ENCODE peak calls at places on chromosomes 6 and 20, in five cellular contexts. B is left ventricle myocardium inferior; K is transverse colon; D is activated T-helper 1 cell treated with anti-CD3 and anti-CD28 coated beads, Interleukin-2, amount 50 U/mL, for 16 hours; J is effector memory CD8-positive, alpha-beta T cell. T is an unnamed sample.

GRCh38 chr20:59749293-59749680 is 144.9 kb downstream of the PHACTR3 start:
- DNase-seq in B (no peak), K (no peak), J (no peak), D (no peak), T (no peak)

GRCh38 chr6:144332177-144332576 is 47.0 kb downstream of the UTRN start:
- DNase-seq in B (no peak), K (no peak), D (no peak), J (no peak), T (no peak)

GRCh38 chr6:169073311-169073710 is 180.3 kb downstream of the THBS2 start:
- DNase-seq in D (no peak), K (no peak), J (no peak), B (no peak), T (no peak)

GRCh38 chr20:62711703-62712101 is 3.1 kb downstream of the NTSR1 start:
- DNase-seq in D (no peak), B (no peak), K (peak), J (no peak), T (no peak)

GRCh38 chr6:119443993-119444641 is 94.6 kb upstream of the MAN1A1 start:
- DNase-seq in D (no peak), B (no peak), K (no peak), J (no peak), T (no peak)

GRCh38 chr6:26327450-26328264 is 37.3 kb upstream of the BTN3A2 start:
- DNase-seq in D (no peak), K (peak), J (peak), B (no peak), T (peak)

GRCh38 chr20:25336561-25337422 is 53.8 kb downstream of the ABHD12 start:
- DNase-seq in B (no peak), D (no peak), K (no peak), J (no peak), T (no peak)

GRCh38 chr20:25139061-25139705 is 56.3 kb upstream of the ENTPD6 start:
- DNase-seq in B (no peak), J (no peak), D (no peak), K (no peak), T (no peak)

GRCh38 chr6:112372213-112372806 is 25.2 kb downstream of the RFPL4B start:
- DNase-seq in B (no peak), K (no peak), D (no peak), J (no peak), T (no peak)

GRCh38 chr20:9306521-9306920 is 207.9 kb upstream of the LAMP5 start:
- DNase-seq in J (no peak), D (no peak), B (no peak), K (no peak), T (no peak)

GRCh38 chr6:7047966-7048365 is 59.8 kb upstream of the RREB1 start:
- DNase-seq in J (no peak), K (no peak), D (no peak), B (no peak), T (no peak)

GRCh38 chr6:156703719-156704118 is 73.5 kb upstream of the ARID1B start:
- DNase-seq in B (no peak), D (no peak), K (no peak), J (no peak), T (no peak)

GRCh38 chr6:135535989-135536414 is 38.5 kb upstream of the AHI1 start:
- DNase-seq in B (no peak), J (peak), K (no peak), D (no peak), T (peak)

GRCh38 chr6:144647971-144648651 is 363.0 kb downstream of the UTRN start:
- DNase-seq in D (no peak), K (no peak), B (no peak), J (no peak), T (no peak)

GRCh38 chr20:717817-718216 is 42.2 kb upstream of the SCRT2 start:
- DNase-seq in D (no peak), K (no peak), J (no peak), B (no peak), T (no peak)

GRCh38 chr6:3603443-3604130 is 146.7 kb upstream of the SLC22A23 start:
- DNase-seq in D (no peak), K (no peak), B (no peak), J (no peak), T (no peak)

GRCh38 chr6:20948531-20948930 is 414.3 kb downstream of the CDKAL1 start:
- DNase-seq in J (no peak), B (no peak), D (no peak), K (no peak), T (no peak)

GRCh38 chr20:64107736-64108457 is 532 bp upstream of the NPBWR2 start:
- DNase-seq in J (no peak), D (no peak), K (peak), B (peak), T (no peak)

GRCh38 chr6:3766219-3766618 is 14.7 kb upstream of the PXDC1 start:
- DNase-seq in K (no peak), J (no peak), B (no peak), D (no peak), T (no peak)